ENCODE peak calls at places on chromosomes 13 and 19, in five cellular contexts. One of them, this sample, is unnamed.

GRCh38 chr13:108077284-108077683 is 138.1 kb downstream of the LIG4 start:
- DNase-seq in H9: no peak
- DNase-seq in ovary: no peak
- DNase-seq in HCT116: no peak
- DNase-seq in IMR-90: no peak
- DNase-seq in this sample: no peak

GRCh38 chr19:7799640-7800355 is 30.2 kb upstream of the EVI5L start:
- DNase-seq in H9: peak
- DNase-seq in ovary: peak
- DNase-seq in HCT116: peak
- DNase-seq in IMR-90: peak
- DNase-seq in this sample: peak

GRCh38 chr13:64909184-64909583 is 2321.0 kb downstream of the PCDH9 start:
- DNase-seq in H9: no peak
- DNase-seq in ovary: no peak
- DNase-seq in HCT116: no peak
- DNase-seq in IMR-90: no peak
- DNase-seq in this sample: no peak

GRCh38 chr19:10155834-10156233 is 36.1 kb upstream of the EIF3G start:
- DNase-seq in H9: no peak
- DNase-seq in ovary: no peak
- DNase-seq in HCT116: no peak
- DNase-seq in IMR-90: peak
- DNase-seq in this sample: no peak

GRCh38 chr19:33405491-33406461 is 32.3 kb downstream of the CEBPG start:
- DNase-seq in H9: no peak
- DNase-seq in ovary: peak
- DNase-seq in HCT116: no peak
- DNase-seq in IMR-90: no peak
- DNase-seq in this sample: no peak

GRCh38 chr19:23558541-23558940 is 128.5 kb downstream of the ZNF675 start:
- DNase-seq in H9: no peak
- DNase-seq in ovary: no peak
- DNase-seq in HCT116: no peak
- DNase-seq in IMR-90: no peak
- DNase-seq in this sample: no peak

GRCh38 chr13:43572601-43573360 is 214.0 kb downstream of the ENOX1 start:
- DNase-seq in H9: no peak
- DNase-seq in ovary: no peak
- DNase-seq in HCT116: no peak
- DNase-seq in IMR-90: peak
- DNase-seq in this sample: no peak

GRCh38 chr19:15935167-15935702 is 906 bp upstream of the CYP4F11 start:
- DNase-seq in H9: no peak
- DNase-seq in ovary: no peak
- DNase-seq in HCT116: peak
- DNase-seq in IMR-90: no peak
- DNase-seq in this sample: peak

GRCh38 chr13:81395368-81395767 is 1054.4 kb upstream of the SPRY2 start:
- DNase-seq in H9: peak
- DNase-seq in ovary: no peak
- DNase-seq in HCT116: no peak
- DNase-seq in IMR-90: no peak
- DNase-seq in this sample: no peak

GRCh38 chr13:110475117-110475516 is 86.4 kb downstream of the RAB20 start:
- DNase-seq in H9: no peak
- DNase-seq in ovary: no peak
- DNase-seq in HCT116: no peak
- DNase-seq in IMR-90: no peak
- DNase-seq in this sample: no peak

GRCh38 chr19:40465025-40465780 is at the start of gene BLVRB:
- DNase-seq in H9: no peak
- DNase-seq in ovary: no peak
- DNase-seq in HCT116: no peak
- DNase-seq in IMR-90: peak
- DNase-seq in this sample: no peak

GRCh38 chr19:39967561-39967960 is 3.4 kb upstream of the PSMC4 start:
- DNase-seq in H9: no peak
- DNase-seq in ovary: no peak
- DNase-seq in HCT116: no peak
- DNase-seq in IMR-90: no peak
- DNase-seq in this sample: no peak

GRCh38 chr13:77918391-77919261 is at the start of gene EDNRB:
- DNase-seq in H9: peak
- DNase-seq in ovary: peak
- DNase-seq in HCT116: no peak
- DNase-seq in IMR-90: peak
- DNase-seq in this sample: peak

GRCh38 chr19:57075801-57076492 is 43.8 kb upstream of the USP29 start:
- DNase-seq in H9: no peak
- DNase-seq in ovary: no peak
- DNase-seq in HCT116: no peak
- DNase-seq in IMR-90: no peak
- DNase-seq in this sample: peak

GRCh38 chr13:46354143-46355087 is 32.6 kb downstream of the RUBCNL start:
- DNase-seq in H9: no peak
- DNase-seq in ovary: no peak
- DNase-seq in HCT116: peak
- DNase-seq in IMR-90: peak
- DNase-seq in this sample: no peak

GRCh38 chr19:18020212-18021067 is 12.5 kb downstream of the ARRDC2 start:
- DNase-seq in H9: no peak
- DNase-seq in ovary: peak
- DNase-seq in HCT116: no peak
- DNase-seq in IMR-90: peak
- DNase-seq in this sample: peak

GRCh38 chr19:3176715-3177501 is 1.7 kb upstream of the S1PR4 start:
- DNase-seq in H9: peak
- DNase-seq in ovary: no peak
- DNase-seq in HCT116: peak
- DNase-seq in IMR-90: peak
- DNase-seq in this sample: no peak
- H3K27ac ChIP-seq in H9: no peak
- H3K27ac ChIP-seq in ovary: no peak
- H3K27ac ChIP-seq in HCT116: peak
- H3K27ac ChIP-seq in IMR-90: no peak
- H3K27ac ChIP-seq in this sample: no peak

GRCh38 chr19:1854032-1854541 is 5.8 kb upstream of the REXO1 start:
- DNase-seq in H9: no peak
- DNase-seq in ovary: no peak
- DNase-seq in HCT116: no peak
- DNase-seq in IMR-90: no peak
- DNase-seq in this sample: no peak
- H3K27ac ChIP-seq in H9: no peak
- H3K27ac ChIP-seq in ovary: no peak
- H3K27ac ChIP-seq in HCT116: peak
- H3K27ac ChIP-seq in IMR-90: no peak
- H3K27ac ChIP-seq in this sample: no peak

GRCh38 chr13:51995677-51996551 is 15.3 kb downstream of the ATP7B start:
- DNase-seq in H9: no peak
- DNase-seq in ovary: no peak
- DNase-seq in HCT116: no peak
- DNase-seq in IMR-90: no peak
- DNase-seq in this sample: no peak
- H3K27ac ChIP-seq in H9: no peak
- H3K27ac ChIP-seq in ovary: no peak
- H3K27ac ChIP-seq in HCT116: no peak
- H3K27ac ChIP-seq in IMR-90: no peak
- H3K27ac ChIP-seq in this sample: peak

DNA sequence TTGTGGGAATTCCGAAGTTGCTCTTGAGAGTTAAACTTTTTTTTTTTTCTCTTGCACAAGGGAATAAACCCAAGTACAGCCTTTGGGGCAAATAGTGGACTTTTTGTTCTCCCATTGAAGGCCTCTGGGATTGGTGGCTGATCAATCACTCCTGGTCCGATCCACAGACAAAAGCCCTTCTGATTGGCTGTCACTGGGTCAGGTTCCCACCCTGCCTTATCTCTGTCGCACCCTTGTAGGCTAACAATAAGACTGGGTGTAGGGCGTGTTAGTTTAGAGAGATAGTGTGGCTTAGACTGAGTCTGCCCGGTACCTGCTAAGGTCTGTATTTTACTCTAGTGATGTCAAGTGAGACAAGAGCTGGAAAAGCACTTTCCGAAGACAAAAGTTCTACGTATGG is 380.8 kb downstream of the NDFIP2 start:
- DNase-seq in H9: no peak
- DNase-seq in ovary: no peak
- DNase-seq in HCT116: no peak
- DNase-seq in IMR-90: no peak
- DNase-seq in this sample: no peak
- H3K27ac ChIP-seq in H9: no peak
- H3K27ac ChIP-seq in ovary: no peak
- H3K27ac ChIP-seq in HCT116: no peak
- H3K27ac ChIP-seq in IMR-90: no peak
- H3K27ac ChIP-seq in this sample: no peak

GRCh38 chr19:11335449-11336146 is 3.9 kb downstream of the RAB3D start:
- DNase-seq in H9: no peak
- DNase-seq in ovary: peak
- DNase-seq in HCT116: no peak
- DNase-seq in IMR-90: no peak
- DNase-seq in this sample: no peak

GRCh38 chr19:11338569-11339253 is 746 bp downstream of the RAB3D start:
- DNase-seq in H9: no peak
- DNase-seq in ovary: no peak
- DNase-seq in HCT116: no peak
- DNase-seq in IMR-90: no peak
- DNase-seq in this sample: no peak

GRCh38 chr19:11337080-11337479 is 2.4 kb downstream of the RAB3D start:
- DNase-seq in H9: no peak
- DNase-seq in ovary: peak
- DNase-seq in HCT116: no peak
- DNase-seq in IMR-90: no peak
- DNase-seq in this sample: no peak

GRCh38 chr19:11339254-11340098 is at the start of gene RAB3D:
- DNase-seq in H9: peak
- DNase-seq in ovary: peak
- DNase-seq in HCT116: peak
- DNase-seq in IMR-90: peak
- DNase-seq in this sample: peak

DNA sequence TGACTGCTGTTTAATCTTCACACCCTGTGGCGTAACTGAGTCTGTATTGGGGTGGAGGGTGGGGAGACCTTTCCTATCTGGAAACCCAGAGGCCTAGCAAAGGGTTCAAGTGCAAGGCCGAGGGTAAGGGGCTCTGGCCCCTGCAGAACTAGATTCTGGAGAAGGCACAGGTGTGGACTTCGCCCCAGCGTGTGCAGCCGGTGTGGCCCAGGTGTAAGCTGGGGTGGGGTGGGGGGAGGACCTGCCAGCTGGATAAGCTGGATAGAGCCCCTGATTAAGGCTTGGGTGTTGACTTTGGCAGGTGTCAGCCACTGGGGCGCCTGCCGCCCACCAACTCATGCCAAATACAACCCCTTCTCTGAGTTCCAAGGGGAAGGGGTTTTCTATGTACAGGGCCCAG is 1.3 kb downstream of the RAB3D start:
- DNase-seq in H9: no peak
- DNase-seq in ovary: no peak
- DNase-seq in HCT116: no peak
- DNase-seq in IMR-90: no peak
- DNase-seq in this sample: no peak
- H3K27ac ChIP-seq in H9: no peak
- H3K27ac ChIP-seq in ovary: no peak
- H3K27ac ChIP-seq in HCT116: no peak
- H3K27ac ChIP-seq in IMR-90: no peak
- H3K27ac ChIP-seq in this sample: peak

DNA sequence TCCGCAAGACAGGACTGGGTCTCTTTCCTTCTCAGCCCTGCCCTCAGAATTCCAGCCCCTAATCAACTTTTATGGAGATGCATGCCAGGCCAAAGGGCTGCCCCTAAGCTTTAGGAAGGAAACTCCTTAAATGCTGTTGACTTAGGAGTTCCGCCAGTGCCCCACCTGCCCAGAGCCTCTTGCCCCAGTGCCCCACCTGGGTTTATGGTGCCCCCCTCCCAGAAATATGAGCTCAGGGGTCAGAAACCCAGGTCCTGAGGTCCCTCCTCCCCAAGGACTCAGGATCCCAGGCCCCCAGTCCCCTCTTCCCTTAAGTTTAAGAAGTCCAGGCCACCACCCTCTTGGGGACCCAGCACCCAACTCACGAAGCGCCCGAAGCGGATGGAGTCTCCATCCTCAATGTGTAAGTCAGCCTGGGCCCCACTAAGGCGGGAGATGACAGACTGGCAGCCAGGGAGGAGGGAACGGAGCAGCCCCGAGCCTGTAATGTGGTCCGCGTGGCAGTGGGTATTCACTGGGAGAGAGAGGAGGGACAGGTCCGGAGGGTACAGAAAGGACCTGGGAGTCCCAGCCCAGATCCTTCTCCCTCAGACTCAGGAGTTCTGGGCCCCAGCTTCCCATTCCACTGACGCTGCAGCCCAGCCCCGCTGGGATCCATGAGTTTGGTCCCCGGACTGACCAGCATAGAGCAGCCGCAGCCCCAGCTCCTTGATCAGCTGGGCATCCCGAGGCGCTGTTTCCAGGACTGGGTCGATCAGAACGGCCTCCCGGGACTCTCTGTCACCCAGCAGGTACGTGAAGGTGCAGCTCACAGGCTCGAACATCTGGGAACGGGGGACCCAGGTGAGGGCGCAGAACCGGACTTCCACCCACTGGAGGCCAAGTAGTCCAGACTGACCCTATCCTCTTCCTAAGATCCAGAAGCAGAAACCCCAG is 897 bp downstream of the ETHE1 start:
- DNase-seq in H9: peak
- DNase-seq in ovary: peak
- DNase-seq in HCT116: no peak
- DNase-seq in IMR-90: peak
- DNase-seq in this sample: no peak
- H3K27ac ChIP-seq in H9: no peak
- H3K27ac ChIP-seq in ovary: peak
- H3K27ac ChIP-seq in HCT116: peak
- H3K27ac ChIP-seq in IMR-90: peak
- H3K27ac ChIP-seq in this sample: peak

DNA sequence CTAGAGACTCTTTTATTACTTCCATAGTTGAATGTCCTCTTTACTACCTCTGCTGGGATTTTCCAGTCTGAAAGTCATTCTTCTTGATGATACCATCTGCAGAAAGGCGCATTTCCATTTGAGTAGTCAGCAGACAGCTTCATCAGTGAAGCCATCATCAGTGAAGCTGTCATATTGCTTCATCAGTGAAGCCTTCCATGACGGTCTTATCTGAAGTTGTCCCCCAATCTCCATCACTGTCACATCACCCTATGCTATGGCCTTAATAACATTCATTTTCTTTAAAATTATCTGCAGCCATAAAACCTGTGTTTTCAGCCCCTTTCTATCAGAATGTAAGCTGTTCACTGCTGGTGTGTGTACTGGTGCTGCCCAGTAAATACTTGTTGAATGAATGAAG is 151.6 kb downstream of the B3GLCT start:
- DNase-seq in H9: no peak
- DNase-seq in ovary: no peak
- DNase-seq in HCT116: no peak
- DNase-seq in IMR-90: no peak
- DNase-seq in this sample: no peak
- H3K27ac ChIP-seq in H9: no peak
- H3K27ac ChIP-seq in ovary: no peak
- H3K27ac ChIP-seq in HCT116: no peak
- H3K27ac ChIP-seq in IMR-90: no peak
- H3K27ac ChIP-seq in this sample: no peak

GRCh38 chr19:49468199-49468598 is 5.8 kb upstream of the FLT3LG start:
- DNase-seq in H9: peak
- DNase-seq in ovary: no peak
- DNase-seq in HCT116: no peak
- DNase-seq in IMR-90: no peak
- DNase-seq in this sample: no peak
- H3K27ac ChIP-seq in H9: no peak
- H3K27ac ChIP-seq in ovary: no peak
- H3K27ac ChIP-seq in HCT116: no peak
- H3K27ac ChIP-seq in IMR-90: no peak
- H3K27ac ChIP-seq in this sample: no peak

This sample was measured in caudate nucleus.